ENCODE peak calls at places on chromosomes 1 and 21, in six cellular contexts. One of them, this sample, is unnamed.

GRCh38 chr21:33071878-33072306 is 2.0 kb downstream of the OLIG1 start:
- DNase-seq in GM12878: no peak
- DNase-seq in HepG2: no peak
- DNase-seq in HCT116: no peak
- DNase-seq in SK-N-SH: no peak
- DNase-seq in K562: no peak
- DNase-seq in this sample: peak; percentile 60

GRCh38 chr1:66642992-66643391 is 109.0 kb downstream of the SGIP1 start:
- DNase-seq in HepG2: no peak
- DNase-seq in K562: no peak
- DNase-seq in HCT116: no peak
- DNase-seq in SK-N-SH: no peak
- DNase-seq in GM12878: no peak
- DNase-seq in this sample: no peak

GRCh38 chr1:8718878-8719361 is 98.5 kb downstream of the RERE start:
- DNase-seq in HepG2: no peak
- DNase-seq in SK-N-SH: peak; percentile 45
- DNase-seq in GM12878: no peak
- DNase-seq in HCT116: no peak
- DNase-seq in K562: no peak
- DNase-seq in this sample: peak; percentile 70

GRCh38 chr21:15343066-15343465 is 278.3 kb upstream of the NRIP1 start:
- DNase-seq in GM12878: no peak
- DNase-seq in HCT116: no peak
- DNase-seq in HepG2: no peak
- DNase-seq in K562: no peak
- DNase-seq in SK-N-SH: no peak
- DNase-seq in this sample: no peak

GRCh38 chr21:38434913-38435533 is 63.3 kb downstream of the ERG start:
- DNase-seq in HCT116: no peak
- DNase-seq in GM12878: no peak
- DNase-seq in SK-N-SH: no peak
- DNase-seq in K562: no peak
- DNase-seq in HepG2: no peak
- DNase-seq in this sample: no peak

GRCh38 chr1:112332751-112333150 is 63.3 kb upstream of the CTTNBP2NL start:
- DNase-seq in SK-N-SH: no peak
- DNase-seq in K562: no peak
- DNase-seq in HepG2: no peak
- DNase-seq in HCT116: no peak
- DNase-seq in GM12878: no peak
- DNase-seq in this sample: no peak

GRCh38 chr1:222539951-222540597 is 7.8 kb downstream of the HHIPL2 start:
- DNase-seq in HepG2: no peak
- DNase-seq in K562: no peak
- DNase-seq in HCT116: no peak
- DNase-seq in SK-N-SH: no peak
- DNase-seq in GM12878: no peak
- DNase-seq in this sample: no peak

GRCh38 chr1:15526021-15526489 is 593 bp upstream of the DNAJC16 start:
- DNase-seq in K562: no peak
- DNase-seq in GM12878: no peak
- DNase-seq in HCT116: no peak
- DNase-seq in SK-N-SH: no peak
- DNase-seq in HepG2: no peak
- DNase-seq in this sample: peak; percentile 45

GRCh38 chr1:210250998-210251679 is 18.5 kb downstream of the SERTAD4 start:
- DNase-seq in GM12878: no peak
- DNase-seq in SK-N-SH: peak; percentile 93
- DNase-seq in HepG2: no peak
- DNase-seq in K562: no peak
- DNase-seq in HCT116: peak; percentile 15
- DNase-seq in this sample: peak; percentile 85

GRCh38 chr1:193545171-193545570 is 358.8 kb upstream of the B3GALT2 start:
- DNase-seq in K562: no peak
- DNase-seq in GM12878: no peak
- DNase-seq in HepG2: no peak
- DNase-seq in SK-N-SH: no peak
- DNase-seq in HCT116: no peak
- DNase-seq in this sample: no peak

GRCh38 chr21:29481081-29481480 is 182.4 kb downstream of the BACH1 start:
- DNase-seq in HepG2: no peak
- DNase-seq in HCT116: no peak
- DNase-seq in SK-N-SH: no peak
- DNase-seq in K562: no peak
- DNase-seq in GM12878: no peak
- DNase-seq in this sample: no peak

GRCh38 chr1:111602974-111603373 is 16.6 kb upstream of the RAP1A start:
- DNase-seq in GM12878: no peak
- DNase-seq in HepG2: no peak
- DNase-seq in K562: no peak
- DNase-seq in HCT116: no peak
- DNase-seq in SK-N-SH: no peak
- DNase-seq in this sample: no peak

GRCh38 chr1:7363481-7363880 is 407.6 kb upstream of the VAMP3 start:
- DNase-seq in HepG2: no peak
- DNase-seq in SK-N-SH: no peak
- DNase-seq in HCT116: no peak
- DNase-seq in GM12878: no peak
- DNase-seq in K562: no peak
- DNase-seq in this sample: no peak

GRCh38 chr1:237012789-237013383 is 8.6 kb upstream of the MT1HL1 start:
- DNase-seq in K562: peak; percentile 41
- DNase-seq in HepG2: peak; percentile 4
- DNase-seq in HCT116: no peak
- DNase-seq in SK-N-SH: peak; percentile 28
- DNase-seq in GM12878: no peak
- DNase-seq in this sample: no peak

GRCh38 chr21:46084709-46085108 is 13.2 kb upstream of the COL6A2 start:
- DNase-seq in GM12878: no peak
- DNase-seq in K562: no peak
- DNase-seq in HepG2: no peak
- DNase-seq in HCT116: no peak
- DNase-seq in SK-N-SH: no peak
- DNase-seq in this sample: no peak

GRCh38 chr1:109041614-109042473 is at the start of gene WDR47:
- DNase-seq in HepG2: peak; percentile 84
- DNase-seq in HCT116: peak; percentile 90
- DNase-seq in K562: peak; percentile 99
- DNase-seq in SK-N-SH: peak; percentile 98
- DNase-seq in GM12878: peak; percentile 72
- DNase-seq in this sample: peak; percentile 97

GRCh38 chr1:204204944-204205343 is 8.7 kb upstream of the KISS1 start:
- DNase-seq in GM12878: no peak
- DNase-seq in HCT116: no peak
- DNase-seq in HepG2: no peak
- DNase-seq in K562: no peak
- DNase-seq in SK-N-SH: no peak
- DNase-seq in this sample: no peak

GRCh38 chr1:15322648-15323350 is 75.8 kb downstream of the FHAD1 start:
- DNase-seq in SK-N-SH: peak; percentile 57
- DNase-seq in GM12878: no peak
- DNase-seq in HepG2: no peak
- DNase-seq in HCT116: no peak
- DNase-seq in K562: peak; percentile 55
- DNase-seq in this sample: peak; percentile 28

GRCh38 chr1:19163261-19163660 is 46.8 kb downstream of the UBR4 start:
- DNase-seq in K562: no peak
- DNase-seq in HCT116: no peak
- DNase-seq in SK-N-SH: no peak
- DNase-seq in HepG2: no peak
- DNase-seq in GM12878: no peak
- DNase-seq in this sample: no peak

GRCh38 chr1:29586215-29586614 is 349.9 kb downstream of the PTPRU start:
- DNase-seq in SK-N-SH: no peak
- DNase-seq in GM12878: no peak
- DNase-seq in HCT116: no peak
- DNase-seq in K562: no peak
- DNase-seq in HepG2: no peak
- DNase-seq in this sample: no peak

GRCh38 chr1:29583727-29584126 is 347.4 kb downstream of the PTPRU start:
- DNase-seq in SK-N-SH: no peak
- DNase-seq in HCT116: no peak
- DNase-seq in K562: no peak
- DNase-seq in HepG2: no peak
- DNase-seq in GM12878: no peak
- DNase-seq in this sample: no peak

GRCh38 chr1:29584362-29584761 is 348.0 kb downstream of the PTPRU start:
- DNase-seq in K562: no peak
- DNase-seq in SK-N-SH: no peak
- DNase-seq in GM12878: no peak
- DNase-seq in HCT116: no peak
- DNase-seq in HepG2: no peak
- DNase-seq in this sample: no peak

GRCh38 chr1:29585656-29586055 is 349.3 kb downstream of the PTPRU start:
- DNase-seq in GM12878: no peak
- DNase-seq in SK-N-SH: no peak
- DNase-seq in K562: no peak
- DNase-seq in HepG2: no peak
- DNase-seq in HCT116: no peak
- DNase-seq in this sample: no peak

DNA sequence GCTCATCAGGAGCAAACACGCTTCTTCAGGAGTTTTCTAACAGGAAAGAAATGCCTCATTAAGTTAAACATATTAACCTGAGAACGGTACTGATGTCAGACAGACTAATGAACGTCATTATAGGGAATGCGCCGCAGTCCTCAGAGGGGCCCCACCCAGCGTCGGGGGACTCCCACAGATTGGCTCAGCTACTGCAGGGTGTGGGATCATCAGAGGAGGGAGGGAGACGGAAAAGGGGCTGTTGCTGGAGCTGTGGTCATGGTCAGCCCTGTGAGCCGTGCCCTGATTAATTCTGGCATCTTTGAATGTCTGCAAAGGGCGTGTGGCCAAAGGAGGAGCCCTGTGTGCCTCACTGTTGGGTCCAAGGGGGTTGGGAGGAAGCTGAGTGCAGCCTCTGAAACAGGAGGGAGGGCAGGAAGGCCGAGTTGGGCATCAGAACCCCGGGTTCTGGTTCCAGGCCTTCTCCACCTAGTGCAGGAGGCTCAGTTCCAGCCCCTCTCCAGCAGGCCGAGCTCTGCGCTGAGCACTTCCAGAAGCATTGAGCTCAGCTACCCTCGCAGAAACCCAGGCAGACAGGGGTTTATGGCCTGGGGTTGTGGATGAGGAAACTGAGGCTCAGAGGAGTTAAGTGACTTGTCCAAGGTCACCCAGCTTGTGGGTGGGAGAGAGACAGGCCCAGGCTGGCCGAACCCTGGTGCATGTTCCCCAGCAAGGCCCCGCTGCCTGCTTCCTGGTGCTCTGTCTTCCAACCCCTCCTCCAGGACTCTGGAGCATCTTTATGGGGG is 348.7 kb downstream of the PTPRU start:
- DNase-seq in SK-N-SH: no peak
- DNase-seq in GM12878: no peak
- DNase-seq in HepG2: no peak
- DNase-seq in K562: no peak
- DNase-seq in HCT116: no peak
- DNase-seq in this sample: no peak
- H2AFZ ChIP-seq in SK-N-SH: no peak overlapping the region
- H2AFZ ChIP-seq in GM12878: no peak overlapping the region
- H2AFZ ChIP-seq in HepG2: no peak overlapping the region
- H2AFZ ChIP-seq in K562: no peak overlapping the region
- H2AFZ ChIP-seq in HCT116: no peak overlapping the region
- H2AFZ ChIP-seq in this sample: no peak overlapping the region

DNA sequence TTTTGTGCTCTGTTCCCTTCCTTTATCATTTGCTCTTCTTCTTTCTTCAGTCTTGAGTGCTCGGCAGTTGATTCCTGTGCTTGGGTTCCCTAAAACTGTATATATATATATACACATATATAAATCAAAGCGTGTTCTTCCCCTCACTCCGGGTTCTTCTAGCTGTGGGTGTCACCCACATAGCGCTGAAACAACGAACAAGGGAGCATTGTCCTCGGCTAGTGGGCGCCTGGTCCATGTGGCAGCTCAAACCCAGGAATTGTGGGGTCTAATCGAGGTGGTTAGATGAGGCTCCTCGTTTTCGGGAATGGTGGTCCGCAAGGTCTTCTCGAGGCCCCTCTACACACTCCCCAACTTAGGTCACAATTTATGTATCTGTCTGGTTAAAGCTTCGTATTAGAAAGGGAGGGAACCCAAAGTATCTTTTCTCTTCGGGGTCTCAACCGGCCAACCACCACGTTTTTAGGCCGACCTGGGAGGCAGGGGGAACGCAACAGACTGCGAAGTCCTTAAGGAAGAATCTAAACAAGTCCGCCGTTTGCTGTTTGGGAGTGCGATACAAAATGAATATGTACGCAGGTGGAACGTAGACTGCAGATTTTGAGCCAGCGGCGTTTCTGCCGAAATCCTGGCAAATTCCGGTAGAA is 504 bp upstream of the SDHC start:
- DNase-seq in SK-N-SH: no peak
- DNase-seq in K562: no peak
- DNase-seq in GM12878: no peak
- DNase-seq in HCT116: no peak
- DNase-seq in HepG2: peak; percentile 43
- DNase-seq in this sample: no peak
- TF ChIP-seq REST in SK-N-SH: no peak
- TF ChIP-seq REST in K562: no peak
- TF ChIP-seq REST in GM12878: no peak
- TF ChIP-seq REST in HCT116: no peak
- TF ChIP-seq REST in HepG2: no peak
- TF ChIP-seq REST in this sample: no peak

GRCh38 chr21:35225573-35225972 is 176.5 kb upstream of the RUNX1 start:
- DNase-seq in GM12878: no peak
- DNase-seq in K562: no peak
- DNase-seq in HCT116: no peak
- DNase-seq in SK-N-SH: no peak
- DNase-seq in HepG2: no peak
- DNase-seq in this sample: no peak
- H3K4me1 ChIP-seq in GM12878: peaks cover 30% of the 10 kb centered on the region
- H3K4me1 ChIP-seq in K562: peaks cover 24% of the 10 kb centered on the region
- H3K4me1 ChIP-seq in HCT116: peaks cover 43% of the 10 kb centered on the region
- H3K4me1 ChIP-seq in SK-N-SH: peaks cover 7% of the 10 kb centered on the region
- H3K4me1 ChIP-seq in HepG2: peaks cover 19% of the 10 kb centered on the region
- H3K4me1 ChIP-seq in this sample: peaks cover 10% of the 10 kb centered on the region

DNA sequence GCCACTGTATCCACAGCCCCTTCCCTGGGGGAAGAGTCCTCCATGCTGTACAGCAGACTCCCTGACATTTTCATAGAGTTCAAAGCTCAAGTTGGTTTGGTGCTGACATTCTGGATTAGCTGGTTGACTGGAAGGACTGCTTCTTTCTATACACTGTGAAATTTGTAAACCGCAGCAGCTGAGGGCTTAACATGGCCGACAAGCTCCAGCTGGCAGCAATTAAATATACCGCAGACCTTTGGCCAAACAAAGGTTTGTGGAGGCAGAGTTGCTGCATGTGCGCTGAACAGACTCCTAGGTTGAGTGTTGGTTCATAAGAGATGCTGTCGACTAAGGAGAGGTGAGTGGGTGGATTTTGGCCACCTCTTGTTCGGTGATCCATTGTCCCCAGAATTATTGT is 126.3 kb downstream of the DHRS3 start:
- DNase-seq in K562: no peak
- DNase-seq in HCT116: no peak
- DNase-seq in HepG2: no peak
- DNase-seq in GM12878: no peak
- DNase-seq in SK-N-SH: no peak
- DNase-seq in this sample: no peak
- H2AFZ ChIP-seq in K562: no peak overlapping the region
- H2AFZ ChIP-seq in HCT116: no peak overlapping the region
- H2AFZ ChIP-seq in HepG2: no peak overlapping the region
- H2AFZ ChIP-seq in GM12878: no peak overlapping the region
- H2AFZ ChIP-seq in SK-N-SH: no peak overlapping the region
- H2AFZ ChIP-seq in this sample: no peak overlapping the region

This sample was measured in GM23338.